ENCODE peak calls at places on chromosome 9, in four cellular contexts. A is GM12878, K is K562, L is GM12891. X is an unnamed sample.

GRCh38 chr9:14813336-14814020 is 90.9 kb upstream of the CER1 start:
- DNase-seq in A (no peak), L (no peak), K (no peak), X (no peak)

GRCh38 chr9:89278997-89279739 is 31.8 kb upstream of the CKS2 start:
- DNase-seq in L (no peak), A (no peak), K (no peak), X (no peak)

GRCh38 chr9:135341612-135342169 is 137.9 kb upstream of the PPP1R26 start:
- DNase-seq in K (no peak), A (no peak), L (no peak), X (no peak)

GRCh38 chr9:27528278-27528885 is 1.2 kb downstream of the MOB3B start:
- DNase-seq in K (peak), L (peak), A (no peak), X (no peak)

GRCh38 chr9:98021306-98022040 is 35.1 kb upstream of the NANS start:
- DNase-seq in A (no peak), L (no peak), K (no peak), X (no peak)

GRCh38 chr9:90433398-90433890 is 209.2 kb downstream of the DIRAS2 start:
- DNase-seq in A (no peak), L (no peak), K (no peak), X (no peak)

GRCh38 chr9:101427957-101428655 is 7.5 kb downstream of the ALDOB start:
- DNase-seq in K (no peak), L (no peak), A (peak), X (no peak)

GRCh38 chr9:83570359-83570758 is 32.2 kb upstream of the FRMD3 start:
- DNase-seq in K (no peak), L (no peak), A (no peak), X (no peak)

GRCh38 chr9:100213730-100214477 is 114.9 kb downstream of the INVS start:
- DNase-seq in A (no peak), K (no peak), L (no peak), X (no peak)

GRCh38 chr9:115981011-115981410 is 172.6 kb upstream of the PAPPA start:
- DNase-seq in K (no peak), A (no peak), L (no peak), X (no peak)

GRCh38 chr9:83403864-83404263 is 134.3 kb downstream of the FRMD3 start:
- DNase-seq in A (no peak), K (no peak), L (no peak), X (no peak)

GRCh38 chr9:125066839-125067619 is 76.3 kb downstream of the SCAI start:
- DNase-seq in K (no peak), L (no peak), A (no peak), X (no peak)

GRCh38 chr9:3525836-3526165 is at the start of gene RFX3:
- DNase-seq in A (peak), L (peak), K (peak), X (peak)
- TF ChIP-seq SPI1 in A (no peak), L (no peak), K (no peak), X (no peak)

GRCh38 chr9:21684231-21684630 is 118.2 kb upstream of the MTAP start:
- DNase-seq in A (no peak), K (no peak), L (no peak), X (no peak)

GRCh38 chr9:21681641-21682040 is 120.8 kb upstream of the MTAP start:
- DNase-seq in A (no peak), L (no peak), K (no peak), X (no peak)

GRCh38 chr9:21683484-21684175 is 118.8 kb upstream of the MTAP start:
- DNase-seq in L (no peak), A (no peak), K (no peak), X (no peak)

GRCh38 chr9:21682376-21682775 is 120.1 kb upstream of the MTAP start:
- DNase-seq in A (no peak), K (no peak), L (no peak), X (no peak)

GRCh38 chr9:21682981-21683380 is 119.5 kb upstream of the MTAP start:
- DNase-seq in L (no peak), A (no peak), K (no peak), X (no peak)
- TF ChIP-seq SPI1 in L (no peak), A (no peak), K (no peak), X (no peak)

GRCh38 chr9:133031496-133031911 is 707 bp downstream of the GTF3C5 start:
- DNase-seq in A (no peak), L (no peak), K (no peak), X (peak)
- TF ChIP-seq SPI1 in A (no peak), L (no peak), K (no peak), X (no peak)

DNA sequence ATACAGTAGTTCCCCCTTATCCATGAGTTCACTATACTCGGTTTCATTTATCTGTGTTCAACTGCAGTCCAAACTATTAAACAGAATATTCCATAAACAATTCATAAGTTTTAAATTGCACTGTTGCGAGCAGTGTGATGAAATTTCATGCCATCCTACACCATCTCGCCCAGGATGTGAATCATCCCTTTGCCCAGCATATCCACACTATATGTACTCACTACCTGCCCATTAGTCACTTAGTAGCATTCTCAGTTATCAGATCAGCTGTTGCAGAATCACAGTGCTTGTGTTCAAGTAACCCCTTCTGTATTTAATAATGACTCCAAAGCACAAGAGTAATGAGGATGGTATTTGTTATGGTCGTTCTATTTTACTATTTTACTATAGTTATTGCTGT is 51.5 kb downstream of the SHOC1 start:
- DNase-seq in A (no peak), K (no peak), L (no peak), X (no peak)
- TF ChIP-seq SPI1 in A (no peak), K (no peak), L (no peak), X (no peak)

X was measured in HL-60.